ENCODE peak calls at places on chromosomes 12 and 14, in five cellular contexts. Y is body of pancreas, B is ovary, R is prostate gland, W is heart left ventricle. I is an unnamed sample.

GRCh38 chr12:96078281-96078761 is 42.9 kb upstream of the LTA4H start:
- DNase-seq in Y (peak), B (peak), R (peak), W (peak), I (peak)

GRCh38 chr12:47878293-47878917 is 26.4 kb downstream of the VDR start:
- DNase-seq in Y (no peak), B (no peak), R (no peak), W (no peak), I (no peak)

GRCh38 chr12:9050521-9051155 is 61.3 kb downstream of the KLRG1 start:
- DNase-seq in Y (no peak), B (no peak), R (no peak), W (peak), I (no peak)

GRCh38 chr14:49863483-49864262 is 11.1 kb upstream of the NEMF start:
- DNase-seq in Y (no peak), B (no peak), R (no peak), W (no peak), I (no peak)

GRCh38 chr12:100675432-100675831 is 101.9 kb downstream of the GAS2L3 start:
- DNase-seq in Y (peak), B (no peak), R (no peak), W (peak), I (no peak)

GRCh38 chr12:106582661-106583577 is at the start of gene RFX4:
- DNase-seq in Y (no peak), B (no peak), R (no peak), W (no peak), I (no peak)

GRCh38 chr12:124545508-124546418 is 21.6 kb downstream of the NCOR2 start:
- DNase-seq in Y (no peak), B (peak), R (no peak), W (peak), I (no peak)

GRCh38 chr14:84465890-84466289 is 1064.1 kb upstream of the FLRT2 start:
- DNase-seq in Y (no peak), B (no peak), R (no peak), W (no peak), I (no peak)

GRCh38 chr14:106841701-106842100 is 1315.3 kb downstream of the TMEM121 start:
- DNase-seq in Y (no peak), B (no peak), R (no peak), W (no peak), I (no peak)

GRCh38 chr14:50335989-50336391 is 23.9 kb downstream of the DMAC2L start:
- DNase-seq in Y (peak), B (peak), R (no peak), W (peak), I (no peak)

GRCh38 chr12:100170313-100170858 is 27.7 kb upstream of the BLTP3B start:
- DNase-seq in Y (no peak), B (no peak), R (no peak), W (no peak), I (no peak)

GRCh38 chr12:65449400-65449799 is 170.9 kb downstream of the MSRB3 start:
- DNase-seq in Y (no peak), B (no peak), R (no peak), W (no peak), I (no peak)

GRCh38 chr14:21486640-21487087 is 9.7 kb downstream of the TOX4 start:
- DNase-seq in Y (no peak), B (no peak), R (no peak), W (no peak), I (no peak)

GRCh38 chr12:52006726-52007157 is at the start of gene TAMALIN:
- DNase-seq in Y (peak), B (peak), R (peak), W (peak), I (peak)

GRCh38 chr12:75447695-75448393 is 32.7 kb upstream of the GLIPR1 start:
- DNase-seq in Y (no peak), B (no peak), R (no peak), W (no peak), I (no peak)
- H3K27ac ChIP-seq in Y (no peak), B (no peak), R (no peak), W (no peak), I (no peak)

DNA sequence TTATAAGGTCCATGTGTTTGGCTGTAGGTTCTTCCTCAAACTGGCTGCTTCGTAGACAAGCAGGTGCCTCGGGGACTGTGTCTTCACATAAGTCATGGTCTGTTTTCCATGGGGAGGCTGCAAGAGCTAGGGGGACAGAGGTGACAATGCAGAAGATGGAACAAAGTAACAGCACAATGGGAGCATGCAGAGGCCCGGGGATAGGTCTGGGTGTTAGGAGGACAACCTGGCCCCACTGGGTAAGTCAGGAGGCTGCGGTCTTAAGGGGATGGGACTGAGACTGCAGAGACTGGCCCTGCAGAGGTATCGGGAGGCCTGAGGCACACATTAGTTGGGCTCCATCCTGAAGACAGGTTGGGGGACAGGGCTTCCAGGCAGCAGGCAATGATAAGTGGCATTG is 88.9 kb downstream of the NTF3 start:
- DNase-seq in Y (no peak), B (no peak), R (no peak), W (no peak), I (no peak)
- TF ChIP-seq POLR2A in Y (no peak), B (no peak), R (no peak), W (no peak), I (no peak)

GRCh38 chr14:25988536-25988935 is 609.3 kb downstream of the NOVA1 start:
- DNase-seq in Y (no peak), B (no peak), R (no peak), W (no peak), I (no peak)

GRCh38 chr14:25993830-25994229 is 604.0 kb downstream of the NOVA1 start:
- DNase-seq in Y (no peak), B (no peak), R (no peak), W (no peak), I (no peak)
- H3K27ac ChIP-seq in Y (no peak), B (no peak), R (no peak), W (no peak), I (no peak)

GRCh38 chr12:54377797-54378515 is 6.6 kb downstream of the ZNF385A start:
- DNase-seq in Y (no peak), B (no peak), R (no peak), W (no peak), I (no peak)

GRCh38 chr12:54379401-54380201 is 4.9 kb downstream of the ZNF385A start:
- DNase-seq in Y (peak), B (peak), R (peak), W (peak), I (peak)

GRCh38 chr12:54376596-54377468 is 7.7 kb downstream of the ZNF385A start:
- DNase-seq in Y (no peak), B (no peak), R (no peak), W (peak), I (peak)

GRCh38 chr12:54381136-54381535 is 3.4 kb downstream of the ZNF385A start:
- DNase-seq in Y (no peak), B (no peak), R (no peak), W (no peak), I (no peak)

GRCh38 chr12:54378791-54379400 is 5.6 kb downstream of the ZNF385A start:
- DNase-seq in Y (peak), B (peak), R (no peak), W (peak), I (peak)
- TF ChIP-seq POLR2A in Y (no peak), B (no peak), R (no peak), W (peak), I (no peak)

DNA sequence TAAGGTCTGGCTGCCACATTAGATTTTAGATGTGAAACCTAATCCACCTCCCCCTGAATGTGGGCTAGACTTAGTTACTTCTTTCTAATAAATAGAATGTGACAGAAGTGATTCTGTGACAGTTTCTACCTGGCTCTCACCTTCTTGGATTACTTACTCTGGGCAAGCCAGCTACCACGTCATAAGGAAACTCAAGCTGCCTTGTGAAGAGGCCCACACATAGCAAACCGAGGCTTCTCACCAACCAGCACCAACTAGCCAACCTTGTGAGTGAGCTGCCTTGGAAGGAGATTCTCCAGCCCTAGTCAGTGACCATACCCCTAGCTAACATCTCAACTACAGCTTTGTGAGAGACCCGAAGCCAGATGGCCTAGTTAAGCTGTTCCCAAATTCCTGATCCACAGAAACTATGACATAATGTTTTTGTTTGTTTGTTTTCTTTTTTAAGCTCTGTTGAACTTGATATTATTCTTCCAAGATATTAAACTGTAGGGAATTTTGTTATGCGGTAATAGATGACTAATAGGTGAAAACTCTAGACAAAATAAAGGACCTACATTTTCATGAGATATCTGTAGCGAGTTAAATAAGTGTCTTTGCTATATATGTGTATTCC is 6.2 kb downstream of the GPR19 start:
- DNase-seq in Y (no peak), B (no peak), R (no peak), W (no peak), I (no peak)
- H3K27ac ChIP-seq in Y (no peak), B (no peak), R (no peak), W (no peak), I (no peak)

GRCh38 chr14:24334431-24335271 is at the start of gene ADCY4:
- DNase-seq in Y (no peak), B (peak), R (no peak), W (peak), I (no peak)
- TF ChIP-seq POLR2A in Y (peak), B (no peak), R (no peak), W (peak), I (peak)

I was measured in uterus.